ENCODE peak calls at places on chromosomes 3 and 15, in five cellular contexts. Y, C, Q, H and W are unnamed samples.

GRCh38 chr15:82572311-82572710 is 32.1 kb upstream of the RPS17 start:
- DNase-seq in Y (no peak), C (no peak), Q (no peak), H (no peak), W (no peak)

GRCh38 chr3:1227111-1227510 is 134.3 kb downstream of the CNTN6 start:
- DNase-seq in Y (no peak), C (no peak), Q (no peak), H (no peak), W (no peak)

GRCh38 chr15:59074607-59075006 is 30.3 kb upstream of the CCNB2 start:
- DNase-seq in Y (no peak), C (no peak), Q (no peak), H (no peak), W (no peak)

GRCh38 chr15:58269455-58270414 is 131.6 kb downstream of the AQP9 start:
- DNase-seq in Y (peak), C (peak), Q (peak), H (peak), W (no peak)

GRCh38 chr15:67127925-67128324 is 62.5 kb downstream of the SMAD3 start:
- DNase-seq in Y (peak), C (no peak), Q (peak), H (no peak), W (no peak)

GRCh38 chr15:63818191-63818590 is 15.6 kb downstream of the HERC1 start:
- DNase-seq in Y (no peak), C (no peak), Q (no peak), H (no peak), W (no peak)

GRCh38 chr3:54857343-54857742 is 70.5 kb downstream of the LRTM1 start:
- DNase-seq in Y (no peak), C (no peak), Q (no peak), H (no peak), W (no peak)

GRCh38 chr15:64152507-64153387 is 1.2 kb downstream of the SNX22 start:
- DNase-seq in Y (no peak), C (no peak), Q (no peak), H (no peak), W (no peak)

GRCh38 chr3:182725372-182726251 is 67.7 kb upstream of the ATP11B start:
- DNase-seq in Y (no peak), C (peak), Q (no peak), H (no peak), W (peak)

GRCh38 chr3:2615080-2615479 is 495.1 kb downstream of the IL5RA start:
- DNase-seq in Y (no peak), C (no peak), Q (no peak), H (no peak), W (no peak)

GRCh38 chr3:126745760-126746394 is 41.8 kb downstream of the CHCHD6 start:
- DNase-seq in Y (no peak), C (no peak), Q (no peak), H (no peak), W (peak)

GRCh38 chr3:133578548-133579191 is 5.2 kb downstream of the CDV3 start:
- DNase-seq in Y (peak), C (no peak), Q (no peak), H (no peak), W (no peak)

GRCh38 chr3:114218006-114218405 is 19.4 kb downstream of the ZNF80 start:
- DNase-seq in Y (no peak), C (no peak), Q (no peak), H (no peak), W (no peak)

GRCh38 chr3:189260556-189261493 is 89.1 kb downstream of the TPRG1 start:
- DNase-seq in Y (no peak), C (no peak), Q (no peak), H (no peak), W (peak)

GRCh38 chr15:80550910-80551265 is 144.2 kb upstream of the ABHD17C start:
- DNase-seq in Y (no peak), C (no peak), Q (no peak), H (no peak), W (no peak)

GRCh38 chr3:65112751-65113300 is 425.0 kb upstream of the ADAMTS9 start:
- DNase-seq in Y (no peak), C (no peak), Q (no peak), H (no peak), W (no peak)

GRCh38 chr15:40743921-40744809 is 10.9 kb downstream of the RMDN3 start:
- DNase-seq in Y (peak), C (no peak), Q (no peak), H (no peak), W (no peak)

GRCh38 chr15:98856540-98856907 is 151.1 kb downstream of the PGPEP1L start:
- DNase-seq in Y (no peak), C (no peak), Q (peak), H (no peak), W (no peak)

GRCh38 chr15:70794596-70795310 is 31.4 kb upstream of the UACA start:
- DNase-seq in Y (no peak), C (no peak), Q (peak), H (no peak), W (no peak)

GRCh38 chr3:184584001-184584891 is 22.7 kb downstream of the EPHB3 start:
- DNase-seq in Y (peak), C (no peak), Q (no peak), H (peak), W (no peak)

GRCh38 chr15:90376789-90377188 is 11.3 kb upstream of the IQGAP1 start:
- DNase-seq in Y (peak), C (no peak), Q (no peak), H (no peak), W (no peak)